ENCODE peak calls at places on chromosomes 12 and 14, in eight cellular contexts. One of them, this sample, is unnamed.

GRCh38 chr12:50110762-50111416 is 1.1 kb upstream of the COX14 start:
- DNase-seq in hepatic stellate cell: peak; percentile 62
- DNase-seq in stimulated activated naive B cell treated with anti-CD40 and anti-IgM and Interleukin-4, amounts not matched to agents 10 μg/mL and 1 μg/mL and 100 μg/mL, for 72 hours: peak; percentile 83
- DNase-seq in activated CD8-positive, alpha-beta T cell treated with anti-CD3 and anti-CD28 coated beads for 36 hours: no peak
- DNase-seq in cardiac fibroblast: peak; percentile 56
- DNase-seq in Calu3: peak; percentile 32
- DNase-seq in NCI-H345: no peak
- DNase-seq in activated naive CD8-positive, alpha-beta T cell treated with anti-CD3 and anti-CD28 coated beads, Interleukin-2, amount 10 ng/mL, durations not matched to agents 7 days and 5 days: peak; percentile 43
- DNase-seq in this sample: peak; percentile 34

GRCh38 chr14:55297611-55298323 is 26.5 kb downstream of the FBXO34 start:
- DNase-seq in activated naive CD8-positive, alpha-beta T cell treated with anti-CD3 and anti-CD28 coated beads, Interleukin-2, amount 10 ng/mL, durations not matched to agents 7 days and 5 days: no peak
- DNase-seq in Calu3: peak; percentile 62
- DNase-seq in cardiac fibroblast: no peak
- DNase-seq in activated CD8-positive, alpha-beta T cell treated with anti-CD3 and anti-CD28 coated beads for 36 hours: peak; percentile 12
- DNase-seq in stimulated activated naive B cell treated with anti-CD40 and anti-IgM and Interleukin-4, amounts not matched to agents 10 μg/mL and 1 μg/mL and 100 μg/mL, for 72 hours: no peak
- DNase-seq in hepatic stellate cell: no peak
- DNase-seq in NCI-H345: no peak
- DNase-seq in this sample: no peak

GRCh38 chr12:109147954-109148353 is 31.6 kb downstream of the ACACB start:
- DNase-seq in stimulated activated naive B cell treated with anti-CD40 and anti-IgM and Interleukin-4, amounts not matched to agents 10 μg/mL and 1 μg/mL and 100 μg/mL, for 72 hours: no peak
- DNase-seq in hepatic stellate cell: no peak
- DNase-seq in cardiac fibroblast: peak; percentile 6
- DNase-seq in Calu3: no peak
- DNase-seq in activated CD8-positive, alpha-beta T cell treated with anti-CD3 and anti-CD28 coated beads for 36 hours: no peak
- DNase-seq in NCI-H345: no peak
- DNase-seq in activated naive CD8-positive, alpha-beta T cell treated with anti-CD3 and anti-CD28 coated beads, Interleukin-2, amount 10 ng/mL, durations not matched to agents 7 days and 5 days: no peak
- DNase-seq in this sample: no peak

GRCh38 chr12:58176296-58176869 is 235.0 kb downstream of the ATP23 start:
- DNase-seq in cardiac fibroblast: peak; percentile 31
- DNase-seq in hepatic stellate cell: no peak
- DNase-seq in NCI-H345: no peak
- DNase-seq in activated naive CD8-positive, alpha-beta T cell treated with anti-CD3 and anti-CD28 coated beads, Interleukin-2, amount 10 ng/mL, durations not matched to agents 7 days and 5 days: no peak
- DNase-seq in stimulated activated naive B cell treated with anti-CD40 and anti-IgM and Interleukin-4, amounts not matched to agents 10 μg/mL and 1 μg/mL and 100 μg/mL, for 72 hours: peak; percentile 6
- DNase-seq in activated CD8-positive, alpha-beta T cell treated with anti-CD3 and anti-CD28 coated beads for 36 hours: peak; percentile 57
- DNase-seq in Calu3: peak; percentile 6
- DNase-seq in this sample: peak; percentile 16

GRCh38 chr12:92290881-92291280 is 145.2 kb upstream of the BTG1 start:
- DNase-seq in hepatic stellate cell: no peak
- DNase-seq in activated CD8-positive, alpha-beta T cell treated with anti-CD3 and anti-CD28 coated beads for 36 hours: no peak
- DNase-seq in NCI-H345: no peak
- DNase-seq in activated naive CD8-positive, alpha-beta T cell treated with anti-CD3 and anti-CD28 coated beads, Interleukin-2, amount 10 ng/mL, durations not matched to agents 7 days and 5 days: no peak
- DNase-seq in Calu3: no peak
- DNase-seq in cardiac fibroblast: no peak
- DNase-seq in stimulated activated naive B cell treated with anti-CD40 and anti-IgM and Interleukin-4, amounts not matched to agents 10 μg/mL and 1 μg/mL and 100 μg/mL, for 72 hours: no peak
- DNase-seq in this sample: no peak

GRCh38 chr12:6201775-6202292 is 1.6 kb downstream of the CD9 start:
- DNase-seq in stimulated activated naive B cell treated with anti-CD40 and anti-IgM and Interleukin-4, amounts not matched to agents 10 μg/mL and 1 μg/mL and 100 μg/mL, for 72 hours: no peak
- DNase-seq in Calu3: no peak
- DNase-seq in hepatic stellate cell: no peak
- DNase-seq in cardiac fibroblast: no peak
- DNase-seq in activated naive CD8-positive, alpha-beta T cell treated with anti-CD3 and anti-CD28 coated beads, Interleukin-2, amount 10 ng/mL, durations not matched to agents 7 days and 5 days: no peak
- DNase-seq in activated CD8-positive, alpha-beta T cell treated with anti-CD3 and anti-CD28 coated beads for 36 hours: no peak
- DNase-seq in NCI-H345: no peak
- DNase-seq in this sample: no peak

GRCh38 chr14:90777830-90778467 is 38.3 kb downstream of the TTC7B start:
- DNase-seq in activated CD8-positive, alpha-beta T cell treated with anti-CD3 and anti-CD28 coated beads for 36 hours: no peak
- DNase-seq in Calu3: no peak
- DNase-seq in cardiac fibroblast: no peak
- DNase-seq in hepatic stellate cell: no peak
- DNase-seq in activated naive CD8-positive, alpha-beta T cell treated with anti-CD3 and anti-CD28 coated beads, Interleukin-2, amount 10 ng/mL, durations not matched to agents 7 days and 5 days: peak; percentile 4
- DNase-seq in NCI-H345: no peak
- DNase-seq in stimulated activated naive B cell treated with anti-CD40 and anti-IgM and Interleukin-4, amounts not matched to agents 10 μg/mL and 1 μg/mL and 100 μg/mL, for 72 hours: no peak
- DNase-seq in this sample: no peak

GRCh38 chr14:101862177-101862576 is 100.7 kb downstream of the PPP2R5C start:
- DNase-seq in stimulated activated naive B cell treated with anti-CD40 and anti-IgM and Interleukin-4, amounts not matched to agents 10 μg/mL and 1 μg/mL and 100 μg/mL, for 72 hours: no peak
- DNase-seq in hepatic stellate cell: no peak
- DNase-seq in cardiac fibroblast: peak; percentile 20
- DNase-seq in activated naive CD8-positive, alpha-beta T cell treated with anti-CD3 and anti-CD28 coated beads, Interleukin-2, amount 10 ng/mL, durations not matched to agents 7 days and 5 days: no peak
- DNase-seq in Calu3: no peak
- DNase-seq in activated CD8-positive, alpha-beta T cell treated with anti-CD3 and anti-CD28 coated beads for 36 hours: no peak
- DNase-seq in NCI-H345: no peak
- DNase-seq in this sample: no peak

GRCh38 chr12:106345739-106346138 is 11.8 kb upstream of the POLR3B start:
- DNase-seq in cardiac fibroblast: peak; percentile 72
- DNase-seq in stimulated activated naive B cell treated with anti-CD40 and anti-IgM and Interleukin-4, amounts not matched to agents 10 μg/mL and 1 μg/mL and 100 μg/mL, for 72 hours: no peak
- DNase-seq in Calu3: peak; percentile 65
- DNase-seq in NCI-H345: peak; percentile 6
- DNase-seq in hepatic stellate cell: peak; percentile 12
- DNase-seq in activated CD8-positive, alpha-beta T cell treated with anti-CD3 and anti-CD28 coated beads for 36 hours: no peak
- DNase-seq in activated naive CD8-positive, alpha-beta T cell treated with anti-CD3 and anti-CD28 coated beads, Interleukin-2, amount 10 ng/mL, durations not matched to agents 7 days and 5 days: no peak
- DNase-seq in this sample: no peak

GRCh38 chr12:60529723-60530122 is 933.9 kb downstream of the SLC16A7 start:
- DNase-seq in hepatic stellate cell: no peak
- DNase-seq in Calu3: no peak
- DNase-seq in cardiac fibroblast: no peak
- DNase-seq in stimulated activated naive B cell treated with anti-CD40 and anti-IgM and Interleukin-4, amounts not matched to agents 10 μg/mL and 1 μg/mL and 100 μg/mL, for 72 hours: no peak
- DNase-seq in activated naive CD8-positive, alpha-beta T cell treated with anti-CD3 and anti-CD28 coated beads, Interleukin-2, amount 10 ng/mL, durations not matched to agents 7 days and 5 days: no peak
- DNase-seq in NCI-H345: no peak
- DNase-seq in activated CD8-positive, alpha-beta T cell treated with anti-CD3 and anti-CD28 coated beads for 36 hours: no peak
- DNase-seq in this sample: no peak

GRCh38 chr12:51661836-51662235 is 70.8 kb downstream of the SCN8A start:
- DNase-seq in cardiac fibroblast: no peak
- DNase-seq in activated CD8-positive, alpha-beta T cell treated with anti-CD3 and anti-CD28 coated beads for 36 hours: no peak
- DNase-seq in stimulated activated naive B cell treated with anti-CD40 and anti-IgM and Interleukin-4, amounts not matched to agents 10 μg/mL and 1 μg/mL and 100 μg/mL, for 72 hours: no peak
- DNase-seq in hepatic stellate cell: no peak
- DNase-seq in activated naive CD8-positive, alpha-beta T cell treated with anti-CD3 and anti-CD28 coated beads, Interleukin-2, amount 10 ng/mL, durations not matched to agents 7 days and 5 days: no peak
- DNase-seq in NCI-H345: no peak
- DNase-seq in Calu3: no peak
- DNase-seq in this sample: no peak

GRCh38 chr12:75481013-75481705 is 604 bp downstream of the GLIPR1 start:
- DNase-seq in activated CD8-positive, alpha-beta T cell treated with anti-CD3 and anti-CD28 coated beads for 36 hours: no peak
- DNase-seq in hepatic stellate cell: no peak
- DNase-seq in Calu3: no peak
- DNase-seq in NCI-H345: no peak
- DNase-seq in activated naive CD8-positive, alpha-beta T cell treated with anti-CD3 and anti-CD28 coated beads, Interleukin-2, amount 10 ng/mL, durations not matched to agents 7 days and 5 days: no peak
- DNase-seq in stimulated activated naive B cell treated with anti-CD40 and anti-IgM and Interleukin-4, amounts not matched to agents 10 μg/mL and 1 μg/mL and 100 μg/mL, for 72 hours: no peak
- DNase-seq in cardiac fibroblast: peak; percentile 48
- DNase-seq in this sample: no peak

GRCh38 chr14:49381778-49382177 is 204.4 kb downstream of the RPS29 start:
- DNase-seq in Calu3: no peak
- DNase-seq in activated CD8-positive, alpha-beta T cell treated with anti-CD3 and anti-CD28 coated beads for 36 hours: no peak
- DNase-seq in NCI-H345: no peak
- DNase-seq in hepatic stellate cell: no peak
- DNase-seq in cardiac fibroblast: no peak
- DNase-seq in stimulated activated naive B cell treated with anti-CD40 and anti-IgM and Interleukin-4, amounts not matched to agents 10 μg/mL and 1 μg/mL and 100 μg/mL, for 72 hours: no peak
- DNase-seq in activated naive CD8-positive, alpha-beta T cell treated with anti-CD3 and anti-CD28 coated beads, Interleukin-2, amount 10 ng/mL, durations not matched to agents 7 days and 5 days: no peak
- DNase-seq in this sample: no peak

GRCh38 chr12:21983102-21983501 is 41.9 kb upstream of the ABCC9 start:
- DNase-seq in Calu3: no peak
- DNase-seq in cardiac fibroblast: no peak
- DNase-seq in activated naive CD8-positive, alpha-beta T cell treated with anti-CD3 and anti-CD28 coated beads, Interleukin-2, amount 10 ng/mL, durations not matched to agents 7 days and 5 days: no peak
- DNase-seq in NCI-H345: no peak
- DNase-seq in hepatic stellate cell: no peak
- DNase-seq in activated CD8-positive, alpha-beta T cell treated with anti-CD3 and anti-CD28 coated beads for 36 hours: no peak
- DNase-seq in stimulated activated naive B cell treated with anti-CD40 and anti-IgM and Interleukin-4, amounts not matched to agents 10 μg/mL and 1 μg/mL and 100 μg/mL, for 72 hours: no peak
- DNase-seq in this sample: no peak

GRCh38 chr14:29282169-29282568 is 515.6 kb downstream of the FOXG1 start:
- DNase-seq in Calu3: no peak
- DNase-seq in cardiac fibroblast: peak; percentile 65
- DNase-seq in activated naive CD8-positive, alpha-beta T cell treated with anti-CD3 and anti-CD28 coated beads, Interleukin-2, amount 10 ng/mL, durations not matched to agents 7 days and 5 days: no peak
- DNase-seq in activated CD8-positive, alpha-beta T cell treated with anti-CD3 and anti-CD28 coated beads for 36 hours: no peak
- DNase-seq in stimulated activated naive B cell treated with anti-CD40 and anti-IgM and Interleukin-4, amounts not matched to agents 10 μg/mL and 1 μg/mL and 100 μg/mL, for 72 hours: no peak
- DNase-seq in hepatic stellate cell: no peak
- DNase-seq in NCI-H345: no peak
- DNase-seq in this sample: peak; percentile 5

GRCh38 chr14:63164108-63164683 is 40.0 kb upstream of the RHOJ start:
- DNase-seq in NCI-H345: no peak
- DNase-seq in hepatic stellate cell: no peak
- DNase-seq in cardiac fibroblast: peak; percentile 5
- DNase-seq in activated naive CD8-positive, alpha-beta T cell treated with anti-CD3 and anti-CD28 coated beads, Interleukin-2, amount 10 ng/mL, durations not matched to agents 7 days and 5 days: no peak
- DNase-seq in activated CD8-positive, alpha-beta T cell treated with anti-CD3 and anti-CD28 coated beads for 36 hours: no peak
- DNase-seq in Calu3: peak; percentile 12
- DNase-seq in stimulated activated naive B cell treated with anti-CD40 and anti-IgM and Interleukin-4, amounts not matched to agents 10 μg/mL and 1 μg/mL and 100 μg/mL, for 72 hours: no peak
- DNase-seq in this sample: no peak

GRCh38 chr12:122336015-122336946 is 70.0 kb upstream of the VPS33A start:
- DNase-seq in NCI-H345: peak; percentile 1
- DNase-seq in Calu3: peak; percentile 57
- DNase-seq in activated CD8-positive, alpha-beta T cell treated with anti-CD3 and anti-CD28 coated beads for 36 hours: peak; percentile 68
- DNase-seq in cardiac fibroblast: peak; percentile 52
- DNase-seq in hepatic stellate cell: peak; percentile 25
- DNase-seq in activated naive CD8-positive, alpha-beta T cell treated with anti-CD3 and anti-CD28 coated beads, Interleukin-2, amount 10 ng/mL, durations not matched to agents 7 days and 5 days: peak; percentile 66
- DNase-seq in stimulated activated naive B cell treated with anti-CD40 and anti-IgM and Interleukin-4, amounts not matched to agents 10 μg/mL and 1 μg/mL and 100 μg/mL, for 72 hours: no peak
- DNase-seq in this sample: peak; percentile 28

GRCh38 chr14:75811136-75811839 is 150.2 kb downstream of the TTLL5 start:
- DNase-seq in Calu3: no peak
- DNase-seq in activated naive CD8-positive, alpha-beta T cell treated with anti-CD3 and anti-CD28 coated beads, Interleukin-2, amount 10 ng/mL, durations not matched to agents 7 days and 5 days: no peak
- DNase-seq in cardiac fibroblast: no peak
- DNase-seq in stimulated activated naive B cell treated with anti-CD40 and anti-IgM and Interleukin-4, amounts not matched to agents 10 μg/mL and 1 μg/mL and 100 μg/mL, for 72 hours: no peak
- DNase-seq in hepatic stellate cell: no peak
- DNase-seq in NCI-H345: no peak
- DNase-seq in activated CD8-positive, alpha-beta T cell treated with anti-CD3 and anti-CD28 coated beads for 36 hours: no peak
- DNase-seq in this sample: no peak

GRCh38 chr14:55416866-55417265 is 5.2 kb upstream of the ATG14 start:
- DNase-seq in hepatic stellate cell: no peak
- DNase-seq in activated naive CD8-positive, alpha-beta T cell treated with anti-CD3 and anti-CD28 coated beads, Interleukin-2, amount 10 ng/mL, durations not matched to agents 7 days and 5 days: peak; percentile 45
- DNase-seq in stimulated activated naive B cell treated with anti-CD40 and anti-IgM and Interleukin-4, amounts not matched to agents 10 μg/mL and 1 μg/mL and 100 μg/mL, for 72 hours: no peak
- DNase-seq in cardiac fibroblast: peak; percentile 36
- DNase-seq in NCI-H345: no peak
- DNase-seq in activated CD8-positive, alpha-beta T cell treated with anti-CD3 and anti-CD28 coated beads for 36 hours: peak; percentile 57
- DNase-seq in Calu3: peak; percentile 15
- DNase-seq in this sample: no peak

GRCh38 chr14:61388173-61388975 is 67.0 kb downstream of the PRKCH start:
- DNase-seq in hepatic stellate cell: no peak
- DNase-seq in cardiac fibroblast: peak; percentile 66
- DNase-seq in Calu3: no peak
- DNase-seq in activated CD8-positive, alpha-beta T cell treated with anti-CD3 and anti-CD28 coated beads for 36 hours: peak; percentile 76
- DNase-seq in NCI-H345: peak; percentile 41
- DNase-seq in stimulated activated naive B cell treated with anti-CD40 and anti-IgM and Interleukin-4, amounts not matched to agents 10 μg/mL and 1 μg/mL and 100 μg/mL, for 72 hours: peak; percentile 20
- DNase-seq in activated naive CD8-positive, alpha-beta T cell treated with anti-CD3 and anti-CD28 coated beads, Interleukin-2, amount 10 ng/mL, durations not matched to agents 7 days and 5 days: peak; percentile 53
- DNase-seq in this sample: no peak

GRCh38 chr14:95998656-95999055 is 40.5 kb upstream of the C14orf132 start:
- DNase-seq in Calu3: no peak
- DNase-seq in activated naive CD8-positive, alpha-beta T cell treated with anti-CD3 and anti-CD28 coated beads, Interleukin-2, amount 10 ng/mL, durations not matched to agents 7 days and 5 days: no peak
- DNase-seq in stimulated activated naive B cell treated with anti-CD40 and anti-IgM and Interleukin-4, amounts not matched to agents 10 μg/mL and 1 μg/mL and 100 μg/mL, for 72 hours: no peak
- DNase-seq in hepatic stellate cell: peak; percentile 21
- DNase-seq in cardiac fibroblast: peak; percentile 53
- DNase-seq in NCI-H345: peak; percentile 33
- DNase-seq in activated CD8-positive, alpha-beta T cell treated with anti-CD3 and anti-CD28 coated beads for 36 hours: no peak
- DNase-seq in this sample: no peak

GRCh38 chr12:49622501-49623141 is 740 bp upstream of the PRPF40B start:
- DNase-seq in hepatic stellate cell: peak; percentile 54
- DNase-seq in activated naive CD8-positive, alpha-beta T cell treated with anti-CD3 and anti-CD28 coated beads, Interleukin-2, amount 10 ng/mL, durations not matched to agents 7 days and 5 days: peak; percentile 75
- DNase-seq in NCI-H345: no peak
- DNase-seq in stimulated activated naive B cell treated with anti-CD40 and anti-IgM and Interleukin-4, amounts not matched to agents 10 μg/mL and 1 μg/mL and 100 μg/mL, for 72 hours: peak; percentile 65
- DNase-seq in activated CD8-positive, alpha-beta T cell treated with anti-CD3 and anti-CD28 coated beads for 36 hours: peak; percentile 80
- DNase-seq in Calu3: peak; percentile 4
- DNase-seq in cardiac fibroblast: peak; percentile 22
- DNase-seq in this sample: peak; percentile 65

GRCh38 chr12:119157528-119157927 is 21.2 kb upstream of the HSPB8 start:
- DNase-seq in stimulated activated naive B cell treated with anti-CD40 and anti-IgM and Interleukin-4, amounts not matched to agents 10 μg/mL and 1 μg/mL and 100 μg/mL, for 72 hours: no peak
- DNase-seq in NCI-H345: no peak
- DNase-seq in activated CD8-positive, alpha-beta T cell treated with anti-CD3 and anti-CD28 coated beads for 36 hours: no peak
- DNase-seq in activated naive CD8-positive, alpha-beta T cell treated with anti-CD3 and anti-CD28 coated beads, Interleukin-2, amount 10 ng/mL, durations not matched to agents 7 days and 5 days: no peak
- DNase-seq in Calu3: no peak
- DNase-seq in hepatic stellate cell: no peak
- DNase-seq in cardiac fibroblast: no peak
- DNase-seq in this sample: no peak

GRCh38 chr12:55935742-55936151 is 4.8 kb downstream of the DGKA start:
- DNase-seq in Calu3: no peak
- DNase-seq in NCI-H345: no peak
- DNase-seq in stimulated activated naive B cell treated with anti-CD40 and anti-IgM and Interleukin-4, amounts not matched to agents 10 μg/mL and 1 μg/mL and 100 μg/mL, for 72 hours: no peak
- DNase-seq in hepatic stellate cell: peak; percentile 31
- DNase-seq in activated naive CD8-positive, alpha-beta T cell treated with anti-CD3 and anti-CD28 coated beads, Interleukin-2, amount 10 ng/mL, durations not matched to agents 7 days and 5 days: peak; percentile 46
- DNase-seq in activated CD8-positive, alpha-beta T cell treated with anti-CD3 and anti-CD28 coated beads for 36 hours: peak; percentile 62
- DNase-seq in cardiac fibroblast: no peak
- DNase-seq in this sample: peak; percentile 22

GRCh38 chr14:22336031-22336430 is 253.0 kb downstream of the DAD1 start:
- DNase-seq in activated CD8-positive, alpha-beta T cell treated with anti-CD3 and anti-CD28 coated beads for 36 hours: no peak
- DNase-seq in cardiac fibroblast: no peak
- DNase-seq in hepatic stellate cell: no peak
- DNase-seq in activated naive CD8-positive, alpha-beta T cell treated with anti-CD3 and anti-CD28 coated beads, Interleukin-2, amount 10 ng/mL, durations not matched to agents 7 days and 5 days: no peak
- DNase-seq in Calu3: no peak
- DNase-seq in NCI-H345: no peak
- DNase-seq in stimulated activated naive B cell treated with anti-CD40 and anti-IgM and Interleukin-4, amounts not matched to agents 10 μg/mL and 1 μg/mL and 100 μg/mL, for 72 hours: no peak
- DNase-seq in this sample: no peak

GRCh38 chr12:3097186-3097804 is 20.1 kb downstream of the TSPAN9 start:
- DNase-seq in stimulated activated naive B cell treated with anti-CD40 and anti-IgM and Interleukin-4, amounts not matched to agents 10 μg/mL and 1 μg/mL and 100 μg/mL, for 72 hours: no peak
- DNase-seq in activated CD8-positive, alpha-beta T cell treated with anti-CD3 and anti-CD28 coated beads for 36 hours: no peak
- DNase-seq in cardiac fibroblast: peak; percentile 80
- DNase-seq in Calu3: peak; percentile 49
- DNase-seq in activated naive CD8-positive, alpha-beta T cell treated with anti-CD3 and anti-CD28 coated beads, Interleukin-2, amount 10 ng/mL, durations not matched to agents 7 days and 5 days: no peak
- DNase-seq in NCI-H345: no peak
- DNase-seq in hepatic stellate cell: peak; percentile 87
- DNase-seq in this sample: peak; percentile 58

GRCh38 chr14:56173360-56173922 is 55.2 kb downstream of the PELI2 start:
- DNase-seq in stimulated activated naive B cell treated with anti-CD40 and anti-IgM and Interleukin-4, amounts not matched to agents 10 μg/mL and 1 μg/mL and 100 μg/mL, for 72 hours: no peak
- DNase-seq in cardiac fibroblast: no peak
- DNase-seq in NCI-H345: no peak
- DNase-seq in activated CD8-positive, alpha-beta T cell treated with anti-CD3 and anti-CD28 coated beads for 36 hours: no peak
- DNase-seq in Calu3: no peak
- DNase-seq in hepatic stellate cell: no peak
- DNase-seq in activated naive CD8-positive, alpha-beta T cell treated with anti-CD3 and anti-CD28 coated beads, Interleukin-2, amount 10 ng/mL, durations not matched to agents 7 days and 5 days: no peak
- DNase-seq in this sample: no peak

GRCh38 chr12:49987620-49988303 is 15.0 kb downstream of the AQP6 start:
- DNase-seq in activated CD8-positive, alpha-beta T cell treated with anti-CD3 and anti-CD28 coated beads for 36 hours: no peak
- DNase-seq in cardiac fibroblast: no peak
- DNase-seq in activated naive CD8-positive, alpha-beta T cell treated with anti-CD3 and anti-CD28 coated beads, Interleukin-2, amount 10 ng/mL, durations not matched to agents 7 days and 5 days: no peak
- DNase-seq in Calu3: no peak
- DNase-seq in stimulated activated naive B cell treated with anti-CD40 and anti-IgM and Interleukin-4, amounts not matched to agents 10 μg/mL and 1 μg/mL and 100 μg/mL, for 72 hours: no peak
- DNase-seq in hepatic stellate cell: no peak
- DNase-seq in NCI-H345: no peak
- DNase-seq in this sample: no peak

GRCh38 chr14:35687335-35687939 is 121.7 kb downstream of the RALGAPA1 start:
- DNase-seq in cardiac fibroblast: peak; percentile 75
- DNase-seq in activated naive CD8-positive, alpha-beta T cell treated with anti-CD3 and anti-CD28 coated beads, Interleukin-2, amount 10 ng/mL, durations not matched to agents 7 days and 5 days: no peak
- DNase-seq in activated CD8-positive, alpha-beta T cell treated with anti-CD3 and anti-CD28 coated beads for 36 hours: peak; percentile 59
- DNase-seq in hepatic stellate cell: peak; percentile 6
- DNase-seq in NCI-H345: peak; percentile 57
- DNase-seq in Calu3: peak; percentile 27
- DNase-seq in stimulated activated naive B cell treated with anti-CD40 and anti-IgM and Interleukin-4, amounts not matched to agents 10 μg/mL and 1 μg/mL and 100 μg/mL, for 72 hours: peak; percentile 11
- DNase-seq in this sample: peak; percentile 27

GRCh38 chr12:82314406-82314892 is 43.7 kb downstream of the CCDC59 start:
- DNase-seq in Calu3: peak; percentile 75
- DNase-seq in cardiac fibroblast: no peak
- DNase-seq in activated naive CD8-positive, alpha-beta T cell treated with anti-CD3 and anti-CD28 coated beads, Interleukin-2, amount 10 ng/mL, durations not matched to agents 7 days and 5 days: no peak
- DNase-seq in stimulated activated naive B cell treated with anti-CD40 and anti-IgM and Interleukin-4, amounts not matched to agents 10 μg/mL and 1 μg/mL and 100 μg/mL, for 72 hours: no peak
- DNase-seq in hepatic stellate cell: no peak
- DNase-seq in NCI-H345: no peak
- DNase-seq in activated CD8-positive, alpha-beta T cell treated with anti-CD3 and anti-CD28 coated beads for 36 hours: no peak
- DNase-seq in this sample: no peak

GRCh38 chr12:50188280-50188781 is 21.2 kb upstream of the CERS5 start:
- DNase-seq in hepatic stellate cell: no peak
- DNase-seq in NCI-H345: no peak
- DNase-seq in cardiac fibroblast: peak; percentile 78
- DNase-seq in activated CD8-positive, alpha-beta T cell treated with anti-CD3 and anti-CD28 coated beads for 36 hours: no peak
- DNase-seq in stimulated activated naive B cell treated with anti-CD40 and anti-IgM and Interleukin-4, amounts not matched to agents 10 μg/mL and 1 μg/mL and 100 μg/mL, for 72 hours: no peak
- DNase-seq in Calu3: no peak
- DNase-seq in activated naive CD8-positive, alpha-beta T cell treated with anti-CD3 and anti-CD28 coated beads, Interleukin-2, amount 10 ng/mL, durations not matched to agents 7 days and 5 days: no peak
- DNase-seq in this sample: peak; percentile 20

GRCh38 chr12:105783983-105784947 is 354.5 kb downstream of the NUAK1 start:
- DNase-seq in cardiac fibroblast: no peak
- DNase-seq in hepatic stellate cell: no peak
- DNase-seq in Calu3: no peak
- DNase-seq in activated CD8-positive, alpha-beta T cell treated with anti-CD3 and anti-CD28 coated beads for 36 hours: no peak
- DNase-seq in NCI-H345: no peak
- DNase-seq in activated naive CD8-positive, alpha-beta T cell treated with anti-CD3 and anti-CD28 coated beads, Interleukin-2, amount 10 ng/mL, durations not matched to agents 7 days and 5 days: no peak
- DNase-seq in stimulated activated naive B cell treated with anti-CD40 and anti-IgM and Interleukin-4, amounts not matched to agents 10 μg/mL and 1 μg/mL and 100 μg/mL, for 72 hours: no peak
- DNase-seq in this sample: no peak

This sample was measured in AG08396.